ENCODE peak calls at places on chromosomes 6 and 20, in ten cellular contexts. R is BE2C, E is A549, F is BJ, M is epithelial cell of esophagus, N is coronary artery, B is fibroblast of lung, Z is HCT116, C is psoas muscle, G is lower lobe of right lung. Q is an unnamed sample.

GRCh38 chr20:47724398-47724797 is 60.9 kb downstream of the SULF2 start:
- DNase-seq in R (peak), E (no peak), F (no peak), M (no peak), N (no peak), B (no peak), Z (no peak), C (no peak), G (no peak), Q (no peak)

GRCh38 chr20:48106428-48106827 is 321.1 kb upstream of the SULF2 start:
- DNase-seq in R (no peak), E (no peak), F (no peak), M (no peak), N (no peak), B (no peak), Z (no peak), C (no peak), G (no peak), Q (no peak)

GRCh38 chr20:44151621-44152416 is 35.2 kb downstream of the JPH2 start:
- DNase-seq in R (no peak), E (no peak), F (no peak), M (peak), N (peak), B (peak), Z (peak), C (no peak), G (no peak), Q (no peak)

GRCh38 chr6:108117427-108118358 is 43.2 kb upstream of the OSTM1 start:
- DNase-seq in R (no peak), E (peak), F (no peak), M (no peak), N (no peak), B (peak), Z (no peak), C (peak), G (peak), Q (no peak)

GRCh38 chr20:9038791-9039190 is 30.1 kb upstream of the PLCB4 start:
- DNase-seq in R (no peak), E (no peak), F (no peak), M (no peak), N (no peak), B (no peak), Z (no peak), C (no peak), G (no peak), Q (no peak)

GRCh38 chr20:33160681-33161080 is 7.3 kb upstream of the BPIFA2 start:
- DNase-seq in R (no peak), E (no peak), F (no peak), M (no peak), N (no peak), B (no peak), Z (no peak), C (no peak), G (no peak), Q (no peak)

GRCh38 chr6:89597988-89598387 is 40.6 kb downstream of the LYRM2 start:
- DNase-seq in R (no peak), E (peak), F (no peak), M (peak), N (no peak), B (peak), Z (no peak), C (no peak), G (no peak), Q (no peak)

GRCh38 chr6:167673951-167674350 is 152.8 kb upstream of the AFDN start:
- DNase-seq in R (no peak), E (no peak), F (no peak), M (no peak), N (no peak), B (no peak), Z (no peak), C (no peak), G (no peak), Q (no peak)

GRCh38 chr6:73942581-73942980 is 246.6 kb downstream of the CD109 start:
- DNase-seq in R (no peak), E (no peak), F (peak), M (peak), N (no peak), B (peak), Z (peak), C (no peak), G (no peak), Q (no peak)
- TF ChIP-seq CTCF in R (no peak), E (no peak), F (no peak), M (peak), N (no peak), B (no peak), Z (peak), C (no peak), G (no peak), Q (no peak)

DNA sequence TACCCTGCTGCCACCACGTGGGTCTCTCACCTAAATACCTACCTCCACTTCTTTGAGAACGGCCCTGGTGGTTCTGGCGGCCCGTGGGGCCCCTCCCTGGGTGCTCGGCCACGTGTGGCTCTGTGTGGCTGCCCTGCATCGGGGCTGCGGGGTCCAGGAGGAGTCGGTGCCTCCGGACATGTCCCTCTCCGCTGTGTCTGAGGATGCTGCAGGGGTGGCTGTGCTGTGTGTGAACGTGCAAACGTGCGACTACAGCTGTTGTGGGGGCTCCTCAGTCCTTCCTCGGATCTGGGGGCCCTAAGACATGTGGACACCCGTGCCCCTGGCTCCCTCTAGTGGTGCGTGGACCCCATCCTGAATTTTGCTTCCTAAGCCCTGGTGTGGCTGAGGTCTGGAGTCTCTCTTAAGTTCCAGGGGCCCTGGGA is 691.8 kb downstream of the QKI start:
- DNase-seq in R (peak), E (no peak), F (no peak), M (no peak), N (no peak), B (peak), Z (no peak), C (peak), G (no peak), Q (peak)
- TF ChIP-seq CTCF in R (peak), E (no peak), F (no peak), M (no peak), N (no peak), B (no peak), Z (peak), C (peak), G (peak), Q (peak)

GRCh38 chr6:122845464-122845863 is 56.4 kb downstream of the SMPDL3A start:
- DNase-seq in R (no peak), E (no peak), F (no peak), M (no peak), N (no peak), B (no peak), Z (no peak), C (no peak), G (no peak), Q (no peak)

GRCh38 chr6:122838060-122838780 is 49.2 kb downstream of the SMPDL3A start:
- DNase-seq in R (no peak), E (peak), F (no peak), M (peak), N (no peak), B (peak), Z (no peak), C (no peak), G (no peak), Q (no peak)

GRCh38 chr6:122839906-122840305 is 50.8 kb downstream of the SMPDL3A start:
- DNase-seq in R (no peak), E (no peak), F (no peak), M (no peak), N (no peak), B (no peak), Z (no peak), C (no peak), G (no peak), Q (no peak)

DNA sequence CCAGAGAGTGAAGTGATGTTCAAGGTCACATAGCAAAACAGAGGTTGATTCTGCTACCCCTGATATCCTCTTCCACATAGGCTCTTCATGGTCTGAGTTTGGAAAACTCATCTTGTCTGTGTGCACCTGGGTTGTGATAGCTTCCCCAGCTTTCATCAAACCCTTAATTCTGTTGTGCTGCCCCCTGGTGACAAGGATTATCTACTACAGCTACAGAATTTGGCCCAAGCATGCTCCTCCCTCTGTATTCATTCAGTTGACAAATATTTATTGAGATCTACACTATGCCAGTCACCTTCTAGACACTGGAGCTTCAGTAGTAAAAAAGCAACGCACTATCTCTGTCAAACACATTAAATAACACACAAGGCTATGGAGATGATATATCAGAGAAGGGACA is 50.4 kb downstream of the SMPDL3A start:
- DNase-seq in R (peak), E (peak), F (no peak), M (peak), N (no peak), B (peak), Z (peak), C (no peak), G (no peak), Q (peak)
- TF ChIP-seq CTCF in R (peak), E (peak), F (peak), M (peak), N (peak), B (peak), Z (peak), C (peak), G (peak), Q (peak)

DNA sequence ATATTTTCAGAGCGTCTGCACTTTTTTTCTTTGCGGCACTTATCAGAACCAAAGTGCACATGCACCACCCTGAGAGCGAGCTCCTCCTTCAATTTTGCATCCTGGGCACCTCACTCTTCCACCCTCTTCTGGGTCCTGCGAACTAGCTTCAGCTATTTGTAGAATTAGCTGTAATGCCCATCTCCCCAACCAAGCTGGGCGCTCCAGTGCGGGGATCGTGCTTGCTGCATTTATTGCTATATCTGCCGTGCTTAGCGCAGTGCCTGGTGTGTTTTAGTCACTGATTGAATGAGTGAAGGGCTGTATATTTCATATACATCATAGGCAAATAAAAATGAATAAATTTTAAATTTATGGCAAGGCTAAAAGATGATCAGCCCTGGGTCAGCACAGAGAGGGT is 75.8 kb downstream of the KCNB1 start:
- DNase-seq in R (no peak), E (no peak), F (no peak), M (no peak), N (no peak), B (no peak), Z (no peak), C (no peak), G (no peak), Q (no peak)
- TF ChIP-seq CTCF in R (no peak), E (no peak), F (no peak), M (no peak), N (no peak), B (no peak), Z (no peak), C (no peak), G (no peak), Q (no peak)

GRCh38 chr20:52383995-52384621 is 192.5 kb upstream of the ZFP64 start:
- DNase-seq in R (no peak), E (no peak), F (no peak), M (no peak), N (no peak), B (no peak), Z (no peak), C (no peak), G (no peak), Q (no peak)
- TF ChIP-seq CTCF in R (no peak), E (no peak), F (no peak), M (no peak), N (no peak), B (no peak), Z (no peak), C (no peak), G (no peak), Q (no peak)

GRCh38 chr20:57221916-57222630 is 44.4 kb downstream of the BMP7 start:
- DNase-seq in R (no peak), E (no peak), F (no peak), M (no peak), N (no peak), B (no peak), Z (no peak), C (no peak), G (no peak), Q (no peak)

GRCh38 chr20:57224641-57225138 is 41.8 kb downstream of the BMP7 start:
- DNase-seq in R (peak), E (no peak), F (no peak), M (no peak), N (no peak), B (no peak), Z (no peak), C (peak), G (no peak), Q (no peak)

GRCh38 chr20:57225197-57225733 is 41.2 kb downstream of the BMP7 start:
- DNase-seq in R (no peak), E (no peak), F (no peak), M (no peak), N (no peak), B (no peak), Z (no peak), C (no peak), G (no peak), Q (no peak)

GRCh38 chr20:57222631-57222950 is 43.9 kb downstream of the BMP7 start:
- DNase-seq in R (no peak), E (no peak), F (no peak), M (no peak), N (no peak), B (no peak), Z (no peak), C (no peak), G (no peak), Q (no peak)

GRCh38 chr20:57223648-57224489 is 42.6 kb downstream of the BMP7 start:
- DNase-seq in R (no peak), E (no peak), F (no peak), M (no peak), N (no peak), B (no peak), Z (no peak), C (peak), G (no peak), Q (no peak)
- TF ChIP-seq CTCF in R (no peak), E (no peak), F (peak), M (no peak), N (no peak), B (no peak), Z (no peak), C (no peak), G (no peak), Q (no peak)

Q was measured in endothelial cell.